ENCODE peak calls at places on chromosomes 3 and 15, in four cellular contexts. One of them, this sample, is unnamed.

GRCh38 chr3:182414586-182414985 is 378.7 kb upstream of the ATP11B start:
- DNase-seq in K562: no peak
- DNase-seq in GM12878: no peak
- DNase-seq in HepG2: no peak
- DNase-seq in this sample: no peak

GRCh38 chr3:182618085-182618732 is 175.1 kb upstream of the ATP11B start:
- DNase-seq in K562: peak
- DNase-seq in GM12878: no peak
- DNase-seq in HepG2: peak
- DNase-seq in this sample: no peak

GRCh38 chr3:70703305-70704102 is 391.1 kb upstream of the MDFIC2 start:
- DNase-seq in GM12878: no peak
- DNase-seq in HepG2: no peak
- DNase-seq in K562: no peak
- DNase-seq in this sample: peak

GRCh38 chr3:122680381-122681293 is at the start of gene PARP14:
- DNase-seq in GM12878: no peak
- DNase-seq in K562: peak
- DNase-seq in HepG2: peak
- DNase-seq in this sample: peak

GRCh38 chr15:25849431-25849921 is 13.7 kb downstream of the ATP10A start:
- DNase-seq in HepG2: no peak
- DNase-seq in K562: no peak
- DNase-seq in GM12878: no peak
- DNase-seq in this sample: no peak

GRCh38 chr3:173567997-173568396 is 170.5 kb downstream of the NLGN1 start:
- DNase-seq in GM12878: no peak
- DNase-seq in HepG2: no peak
- DNase-seq in K562: no peak
- DNase-seq in this sample: no peak

GRCh38 chr3:128726691-128727031 is 678 bp downstream of the RAB7A start:
- DNase-seq in GM12878: no peak
- DNase-seq in HepG2: peak
- DNase-seq in K562: peak
- DNase-seq in this sample: peak

GRCh38 chr15:50166216-50166615 is 15.8 kb upstream of the SLC27A2 start:
- DNase-seq in HepG2: no peak
- DNase-seq in GM12878: no peak
- DNase-seq in K562: no peak
- DNase-seq in this sample: no peak

GRCh38 chr3:129625071-129625874 is 18.8 kb upstream of the PLXND1 start:
- DNase-seq in K562: no peak
- DNase-seq in HepG2: no peak
- DNase-seq in GM12878: no peak
- DNase-seq in this sample: peak

GRCh38 chr3:181076558-181076957 is 87.0 kb upstream of the DNAJC19 start:
- DNase-seq in HepG2: no peak
- DNase-seq in K562: no peak
- DNase-seq in GM12878: no peak
- DNase-seq in this sample: no peak

GRCh38 chr15:26974120-26974780 is 3.3 kb downstream of the GABRG3 start:
- DNase-seq in GM12878: no peak
- DNase-seq in HepG2: peak
- DNase-seq in K562: peak
- DNase-seq in this sample: peak
- TF ChIP-seq CTCF in GM12878: no peak
- TF ChIP-seq CTCF in HepG2: peak
- TF ChIP-seq CTCF in K562: peak
- TF ChIP-seq CTCF in this sample: peak

GRCh38 chr3:192848371-192849233 is 69.1 kb downstream of the MB21D2 start:
- DNase-seq in HepG2: no peak
- DNase-seq in GM12878: peak
- DNase-seq in K562: no peak
- DNase-seq in this sample: no peak
- TF ChIP-seq NR2C2 in HepG2: no peak
- TF ChIP-seq NR2C2 in GM12878: no peak
- TF ChIP-seq NR2C2 in K562: no peak
- TF ChIP-seq NR2C2 in this sample: no peak

DNA sequence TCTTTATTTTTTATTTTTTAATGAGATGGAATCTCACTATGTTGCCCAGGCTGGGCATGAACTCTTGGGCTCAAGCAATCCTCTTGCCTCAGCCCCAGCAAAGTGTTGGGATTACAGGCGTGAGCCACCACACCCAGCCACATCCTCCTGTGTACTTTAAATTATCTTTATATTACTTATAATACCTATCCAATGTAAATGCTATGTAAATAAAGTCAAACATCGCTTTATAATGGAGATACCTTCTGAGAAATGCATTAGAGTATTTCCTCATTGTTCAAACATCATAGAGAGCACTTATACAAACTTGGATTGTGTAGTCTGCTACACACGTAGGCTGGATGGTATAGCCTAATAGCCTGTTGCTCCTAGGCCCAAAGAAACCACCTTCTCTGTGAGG is 41.4 kb upstream of the MAGI1 start:
- DNase-seq in HepG2: no peak
- DNase-seq in GM12878: no peak
- DNase-seq in K562: no peak
- DNase-seq in this sample: no peak
- TF ChIP-seq CREB1 in HepG2: no peak
- TF ChIP-seq CREB1 in GM12878: no peak
- TF ChIP-seq CREB1 in K562: no peak
- TF ChIP-seq CREB1 in this sample: no peak

GRCh38 chr15:70680817-70681216 is 82.5 kb downstream of the UACA start:
- DNase-seq in HepG2: no peak
- DNase-seq in K562: no peak
- DNase-seq in GM12878: no peak
- DNase-seq in this sample: no peak

GRCh38 chr15:70679919-70680231 is 83.5 kb downstream of the UACA start:
- DNase-seq in HepG2: no peak
- DNase-seq in K562: no peak
- DNase-seq in GM12878: no peak
- DNase-seq in this sample: no peak
- TF ChIP-seq CTCF in HepG2: no peak
- TF ChIP-seq CTCF in K562: no peak
- TF ChIP-seq CTCF in GM12878: no peak
- TF ChIP-seq CTCF in this sample: no peak

DNA sequence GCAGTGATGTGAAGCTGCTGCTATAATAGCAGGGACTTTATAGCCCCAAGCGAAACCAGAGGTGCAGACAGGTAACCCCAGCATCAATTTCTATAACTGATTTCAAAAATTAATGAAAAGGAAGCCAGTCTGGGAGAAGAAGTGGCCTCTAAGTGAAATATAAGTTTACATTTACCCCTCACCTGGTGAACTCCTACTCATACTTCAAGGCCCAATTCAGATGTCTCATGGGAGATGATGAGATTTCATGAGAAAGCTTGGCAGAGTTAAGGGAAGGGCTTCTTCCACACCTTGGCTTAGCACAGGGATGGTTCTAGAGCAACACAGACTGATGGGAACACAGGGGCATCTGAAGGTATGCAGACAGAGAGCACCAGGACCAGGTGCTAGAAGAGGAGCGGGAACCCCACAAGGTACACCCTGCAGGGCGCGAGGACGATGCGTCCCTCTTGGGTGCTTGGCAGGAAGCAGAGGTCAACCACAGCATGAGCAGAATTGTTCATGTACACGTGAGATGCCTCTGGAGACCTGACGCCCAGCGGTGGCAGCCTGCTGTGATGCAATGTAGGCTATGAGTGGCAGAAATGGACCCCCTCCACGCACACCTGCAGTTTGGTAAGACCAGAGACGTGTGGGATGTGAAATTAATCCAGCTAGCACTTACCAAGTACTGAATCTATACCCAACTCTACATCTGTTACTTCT is 102.9 kb downstream of the SRGAP3 start:
- DNase-seq in HepG2: no peak
- DNase-seq in GM12878: no peak
- DNase-seq in K562: no peak
- DNase-seq in this sample: no peak
- TF ChIP-seq NR2C2 in HepG2: no peak
- TF ChIP-seq NR2C2 in GM12878: no peak
- TF ChIP-seq NR2C2 in K562: no peak
- TF ChIP-seq NR2C2 in this sample: no peak

GRCh38 chr3:94336076-94336741 is 273.3 kb downstream of the NSUN3 start:
- DNase-seq in K562: no peak
- DNase-seq in GM12878: no peak
- DNase-seq in HepG2: peak
- DNase-seq in this sample: no peak
- TF ChIP-seq CREB1 in K562: no peak
- TF ChIP-seq CREB1 in GM12878: no peak
- TF ChIP-seq CREB1 in HepG2: no peak
- TF ChIP-seq CREB1 in this sample: no peak

GRCh38 chr3:133965033-133965570 is 64.6 kb downstream of the SLCO2A1 start:
- DNase-seq in HepG2: no peak
- DNase-seq in GM12878: no peak
- DNase-seq in K562: no peak
- DNase-seq in this sample: no peak

GRCh38 chr3:133962879-133963278 is 66.8 kb downstream of the SLCO2A1 start:
- DNase-seq in K562: no peak
- DNase-seq in HepG2: no peak
- DNase-seq in GM12878: no peak
- DNase-seq in this sample: no peak

GRCh38 chr3:133963657-133964396 is 65.9 kb downstream of the SLCO2A1 start:
- DNase-seq in HepG2: no peak
- DNase-seq in GM12878: no peak
- DNase-seq in K562: no peak
- DNase-seq in this sample: no peak

GRCh38 chr3:133965906-133966305 is 63.8 kb downstream of the SLCO2A1 start:
- DNase-seq in K562: no peak
- DNase-seq in HepG2: no peak
- DNase-seq in GM12878: no peak
- DNase-seq in this sample: no peak

DNA sequence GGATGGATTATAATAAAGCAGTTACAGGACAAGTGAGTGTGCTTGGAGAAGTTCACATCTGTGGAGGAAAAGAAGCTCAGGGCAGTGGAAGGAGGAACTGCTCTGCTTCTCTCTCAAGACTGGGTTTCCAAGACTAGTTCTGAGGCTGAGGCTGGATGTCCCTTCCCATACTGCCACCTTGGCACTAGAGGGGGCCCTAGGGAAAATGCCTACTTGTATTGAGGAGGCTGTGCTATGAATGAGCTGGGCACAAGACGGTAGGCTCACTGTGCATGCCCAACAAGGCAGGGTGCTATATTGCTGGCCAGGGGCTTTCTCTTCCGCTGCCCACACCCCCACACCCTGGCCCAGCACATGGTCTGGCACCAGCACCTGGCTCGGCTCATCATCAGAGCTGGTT is 65.2 kb downstream of the SLCO2A1 start:
- DNase-seq in GM12878: no peak
- DNase-seq in K562: no peak
- DNase-seq in HepG2: peak
- DNase-seq in this sample: peak
- TF ChIP-seq CTCF in GM12878: no peak
- TF ChIP-seq CTCF in K562: no peak
- TF ChIP-seq CTCF in HepG2: peak
- TF ChIP-seq CTCF in this sample: no peak

This sample was measured in WTC11.